ENCODE peak calls at places on chromosomes 12 and 14, in nine cellular contexts. I is Caco-2, T is RWPE2, M is lung, C is dorsolateral prefrontal cortex, E is PC-3, K is IMR-90, W is hepatocyte, G is lower lobe of right lung. B is an unnamed sample.

GRCh38 chr12:7555752-7556151 is 52.2 kb upstream of the CD163 start:
- DNase-seq in I (no peak), T (no peak), M (no peak), C (no peak), E (peak), K (peak), W (peak), G (no peak), B (peak)

GRCh38 chr12:4273651-4274395 is at the start of gene CCND2:
- DNase-seq in I (peak), T (peak), M (peak), C (peak), E (no peak), K (peak), W (peak), G (peak), B (peak)

GRCh38 chr14:30333934-30334333 is 225.0 kb upstream of the G2E3 start:
- DNase-seq in I (no peak), T (no peak), M (no peak), C (no peak), E (peak), K (peak), W (no peak), G (no peak), B (no peak)

GRCh38 chr14:70186826-70187483 is 1.8 kb downstream of the SLC8A3 start:
- DNase-seq in I (no peak), T (no peak), M (no peak), C (peak), E (no peak), K (no peak), W (peak), G (no peak), B (no peak)

GRCh38 chr14:96423446-96424103 is 31.6 kb downstream of the AK7 start:
- DNase-seq in I (no peak), T (no peak), M (no peak), C (no peak), E (no peak), K (no peak), W (no peak), G (no peak), B (no peak)

GRCh38 chr12:1576410-1577240 is 17.8 kb downstream of the FBXL14 start:
- DNase-seq in I (no peak), T (no peak), M (no peak), C (no peak), E (peak), K (peak), W (peak), G (no peak), B (no peak)

GRCh38 chr12:41621288-41621687 is 433.2 kb downstream of the PDZRN4 start:
- DNase-seq in I (no peak), T (no peak), M (no peak), C (no peak), E (peak), K (no peak), W (no peak), G (no peak), B (peak)

GRCh38 chr12:46831335-46832083 is 5.7 kb upstream of the SLC38A4 start:
- DNase-seq in I (peak), T (no peak), M (no peak), C (no peak), E (no peak), K (no peak), W (peak), G (peak), B (no peak)

GRCh38 chr12:24950231-24950834 is 1.4 kb upstream of the BCAT1 start:
- DNase-seq in I (no peak), T (no peak), M (no peak), C (no peak), E (no peak), K (no peak), W (no peak), G (no peak), B (no peak)

GRCh38 chr14:105568859-105569766 is 42.7 kb downstream of the TMEM121 start:
- DNase-seq in I (no peak), T (peak), M (no peak), C (no peak), E (no peak), K (no peak), W (no peak), G (no peak), B (no peak)

GRCh38 chr12:9380650-9381049 is 172.5 kb upstream of the PZP start:
- DNase-seq in I (no peak), T (no peak), M (no peak), C (no peak), E (no peak), K (no peak), W (no peak), G (no peak), B (no peak)

GRCh38 chr14:32258574-32258973 is 55.5 kb upstream of the RNU6-8 start:
- DNase-seq in I (no peak), T (no peak), M (no peak), C (no peak), E (no peak), K (no peak), W (peak), G (no peak), B (no peak)

GRCh38 chr14:104114421-104115130 is 23.8 kb upstream of the KIF26A start:
- DNase-seq in I (no peak), T (peak), M (no peak), C (no peak), E (no peak), K (no peak), W (no peak), G (peak), B (no peak)

GRCh38 chr14:95360828-95361227 is 41.1 kb upstream of the CLMN start:
- DNase-seq in I (no peak), T (no peak), M (no peak), C (no peak), E (no peak), K (no peak), W (no peak), G (no peak), B (no peak)

GRCh38 chr12:115355301-115355700 is 671.3 kb upstream of the TBX3 start:
- DNase-seq in I (no peak), T (no peak), M (no peak), C (no peak), E (peak), K (peak), W (no peak), G (no peak), B (peak)

GRCh38 chr14:97206948-97207347 is 409.8 kb downstream of the VRK1 start:
- DNase-seq in I (no peak), T (no peak), M (no peak), C (no peak), E (no peak), K (no peak), W (no peak), G (no peak), B (no peak)

GRCh38 chr12:12172106-12172511 is 94.7 kb downstream of the LRP6 start:
- DNase-seq in I (no peak), T (no peak), M (no peak), C (no peak), E (peak), K (peak), W (peak), G (no peak), B (peak)

GRCh38 chr12:128402481-128402880 is 135.5 kb downstream of the TMEM132C start:
- DNase-seq in I (no peak), T (no peak), M (no peak), C (no peak), E (no peak), K (no peak), W (no peak), G (no peak), B (no peak)

GRCh38 chr14:77883479-77884238 is 83.8 kb downstream of the ADCK1 start:
- DNase-seq in I (no peak), T (no peak), M (no peak), C (no peak), E (no peak), K (no peak), W (no peak), G (no peak), B (no peak)

GRCh38 chr12:2268478-2269286 is 215.9 kb downstream of the CACNA1C start:
- DNase-seq in I (peak), T (no peak), M (no peak), C (no peak), E (no peak), K (peak), W (peak), G (no peak), B (peak)

GRCh38 chr12:32139064-32139421 is 32.4 kb downstream of the BICD1 start:
- DNase-seq in I (no peak), T (no peak), M (no peak), C (no peak), E (no peak), K (peak), W (peak), G (no peak), B (peak)

GRCh38 chr14:59018978-59019377 is 169.5 kb upstream of the DAAM1 start:
- DNase-seq in I (no peak), T (no peak), M (no peak), C (no peak), E (peak), K (peak), W (no peak), G (no peak), B (peak)

GRCh38 chr14:69429643-69430042 is 31.2 kb downstream of the SLC39A9 start:
- DNase-seq in I (no peak), T (no peak), M (no peak), C (no peak), E (no peak), K (no peak), W (no peak), G (no peak), B (no peak)

GRCh38 chr14:101557321-101557695 is 4.0 kb upstream of the DIO3 start:
- DNase-seq in I (no peak), T (no peak), M (no peak), C (no peak), E (no peak), K (no peak), W (no peak), G (peak), B (no peak)
- H3K4me3 ChIP-seq in I (no peak), T (no peak), M (no peak), C (no peak), E (no peak), K (no peak), W (no peak), G (no peak), B (no peak)

GRCh38 chr14:93161411-93161940 is 23.2 kb downstream of the MOAP1 start:
- DNase-seq in I (no peak), T (no peak), M (no peak), C (no peak), E (no peak), K (no peak), W (no peak), G (no peak), B (no peak)

GRCh38 chr14:93160353-93160801 is 24.3 kb downstream of the MOAP1 start:
- DNase-seq in I (no peak), T (no peak), M (no peak), C (no peak), E (peak), K (no peak), W (peak), G (no peak), B (peak)

GRCh38 chr14:93163570-93163969 is 21.1 kb downstream of the MOAP1 start:
- DNase-seq in I (no peak), T (no peak), M (no peak), C (no peak), E (no peak), K (no peak), W (no peak), G (no peak), B (no peak)
- TF ChIP-seq CTCF in I (no peak), T (no peak), M (no peak), C (no peak), E (peak), K (no peak), W (no peak), G (no peak), B (no peak)

GRCh38 chr14:24715239-24715638 is 81.2 kb upstream of the GZMB start:
- DNase-seq in I (no peak), T (no peak), M (no peak), C (no peak), E (no peak), K (no peak), W (no peak), G (no peak), B (no peak)
- H3K4me3 ChIP-seq in I (no peak), T (no peak), M (no peak), C (no peak), E (no peak), K (no peak), W (no peak), G (no peak), B (no peak)

GRCh38 chr12:40034156-40034555 is 71.7 kb downstream of the SLC2A13 start:
- DNase-seq in I (no peak), T (no peak), M (no peak), C (no peak), E (no peak), K (no peak), W (no peak), G (no peak), B (no peak)

GRCh38 chr12:40032433-40033259 is 73.2 kb downstream of the SLC2A13 start:
- DNase-seq in I (peak), T (no peak), M (no peak), C (no peak), E (no peak), K (no peak), W (peak), G (no peak), B (peak)

GRCh38 chr12:40034712-40035111 is 71.2 kb downstream of the SLC2A13 start:
- DNase-seq in I (no peak), T (no peak), M (no peak), C (no peak), E (no peak), K (peak), W (no peak), G (no peak), B (no peak)

GRCh38 chr12:40033260-40033649 is 72.6 kb downstream of the SLC2A13 start:
- DNase-seq in I (no peak), T (no peak), M (no peak), C (no peak), E (no peak), K (no peak), W (no peak), G (no peak), B (no peak)

GRCh38 chr12:40031965-40032364 is 73.9 kb downstream of the SLC2A13 start:
- DNase-seq in I (no peak), T (no peak), M (no peak), C (no peak), E (no peak), K (no peak), W (no peak), G (no peak), B (no peak)
- TF ChIP-seq CTCF in I (no peak), T (no peak), M (no peak), C (no peak), E (no peak), K (no peak), W (no peak), G (no peak), B (peak)

GRCh38 chr12:93895096-93895460 is 217.9 kb downstream of the CRADD start:
- DNase-seq in I (no peak), T (no peak), M (no peak), C (no peak), E (no peak), K (peak), W (no peak), G (no peak), B (no peak)

GRCh38 chr12:93896427-93896826 is 219.3 kb downstream of the CRADD start:
- DNase-seq in I (no peak), T (no peak), M (no peak), C (no peak), E (no peak), K (peak), W (no peak), G (no peak), B (no peak)

GRCh38 chr12:93896962-93897361 is 219.8 kb downstream of the CRADD start:
- DNase-seq in I (no peak), T (no peak), M (no peak), C (no peak), E (no peak), K (no peak), W (no peak), G (no peak), B (no peak)

GRCh38 chr12:93892431-93893210 is 215.4 kb downstream of the CRADD start:
- DNase-seq in I (no peak), T (no peak), M (no peak), C (no peak), E (no peak), K (no peak), W (no peak), G (no peak), B (no peak)

DNA sequence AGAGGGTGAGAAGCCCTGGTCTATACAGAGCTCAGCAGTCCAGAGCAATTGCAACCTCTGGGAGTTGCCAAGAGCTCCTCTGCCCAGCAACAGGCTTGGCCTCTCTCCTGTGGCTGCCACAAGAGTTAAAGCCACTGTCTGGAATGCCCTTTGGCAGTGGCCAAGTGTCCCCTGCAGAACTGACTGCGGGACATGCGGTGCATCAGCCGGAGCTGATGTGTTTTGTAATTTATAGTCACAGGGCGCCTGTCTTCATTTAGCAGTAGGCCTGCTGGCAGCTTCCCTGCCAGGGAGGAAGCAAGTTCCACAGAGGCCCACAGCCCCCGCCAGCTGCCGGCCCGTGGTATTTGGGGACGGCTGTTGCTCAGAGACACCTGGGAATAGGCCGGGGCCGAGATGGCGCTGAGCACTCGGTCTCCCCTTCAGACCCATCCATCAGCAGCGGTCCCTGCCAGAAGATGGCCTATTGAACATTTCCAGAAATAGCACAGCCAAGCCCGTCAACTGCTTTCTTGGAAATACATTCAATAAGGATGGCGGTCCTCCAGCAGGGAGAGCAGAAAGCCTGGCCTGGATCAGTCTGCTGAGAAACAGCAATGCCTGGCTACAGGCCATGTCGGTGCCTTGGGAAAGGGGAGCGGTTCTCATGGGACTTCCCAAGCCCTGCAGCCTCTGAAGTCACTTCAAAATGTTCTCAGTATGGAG is 217.4 kb downstream of the CRADD start:
- DNase-seq in I (no peak), T (no peak), M (peak), C (peak), E (no peak), K (peak), W (peak), G (peak), B (peak)
- H3K4me3 ChIP-seq in I (no peak), T (no peak), M (no peak), C (peak), E (no peak), K (no peak), W (no peak), G (no peak), B (no peak)

GRCh38 chr12:53380104-53380796 is at the start of gene SP1:
- DNase-seq in I (peak), T (peak), M (peak), C (peak), E (peak), K (peak), W (peak), G (peak), B (peak)
- TF ChIP-seq CTCF in I (no peak), T (no peak), M (no peak), C (no peak), E (no peak), K (no peak), W (no peak), G (no peak), B (no peak)

GRCh38 chr14:54650331-54651017 is 83.5 kb downstream of the SAMD4A start:
- DNase-seq in I (no peak), T (no peak), M (peak), C (no peak), E (peak), K (peak), W (no peak), G (peak), B (peak)
- H3K4me3 ChIP-seq in I (no peak), T (no peak), M (no peak), C (no peak), E (no peak), K (no peak), W (no peak), G (no peak), B (no peak)

DNA sequence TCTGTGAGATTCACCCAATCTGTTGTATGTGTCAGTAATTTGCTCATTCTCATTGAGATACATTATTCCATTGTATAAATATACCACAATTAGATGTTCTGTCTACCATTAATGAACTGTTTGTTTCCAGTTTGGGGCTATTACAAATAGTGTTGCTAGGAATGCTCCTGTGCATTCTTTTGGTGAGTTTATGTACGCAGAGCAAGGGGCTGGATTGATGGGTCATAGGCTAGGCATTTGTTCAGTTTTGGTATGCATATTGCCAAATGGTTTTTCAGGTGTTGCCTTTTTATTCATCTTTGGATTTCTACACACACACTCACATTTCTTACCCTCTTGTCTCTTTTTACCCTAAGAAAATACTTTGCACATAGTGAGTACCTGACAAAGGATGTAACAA is 93.4 kb downstream of the GPATCH2L start:
- DNase-seq in I (no peak), T (no peak), M (no peak), C (no peak), E (peak), K (peak), W (no peak), G (no peak), B (peak)
- TF ChIP-seq CTCF in I (no peak), T (no peak), M (no peak), C (no peak), E (no peak), K (no peak), W (no peak), G (no peak), B (no peak)

B was measured in epithelial cell of esophagus.